ENCODE peak calls at places on chromosomes 11 and 22, in seven cellular contexts. One of them, this sample, is unnamed.

GRCh38 chr11:113603277-113604059 is 102.6 kb downstream of the TMPRSS5 start:
- DNase-seq in skeletal muscle cell: no peak
- DNase-seq in psoas muscle: peak
- DNase-seq in NCI-H146: no peak
- DNase-seq in NCI-H1436: no peak
- DNase-seq in AG09319: no peak
- DNase-seq in SJSA1: no peak
- DNase-seq in this sample: no peak

GRCh38 chr11:2562181-2562581 is 117.4 kb downstream of the KCNQ1 start:
- DNase-seq in skeletal muscle cell: peak
- DNase-seq in psoas muscle: peak
- DNase-seq in NCI-H146: no peak
- DNase-seq in NCI-H1436: no peak
- DNase-seq in AG09319: no peak
- DNase-seq in SJSA1: no peak
- DNase-seq in this sample: no peak

GRCh38 chr22:42862045-42862734 is 5.1 kb upstream of the ARFGAP3 start:
- DNase-seq in skeletal muscle cell: peak
- DNase-seq in psoas muscle: no peak
- DNase-seq in NCI-H146: no peak
- DNase-seq in NCI-H1436: no peak
- DNase-seq in AG09319: no peak
- DNase-seq in SJSA1: no peak
- DNase-seq in this sample: no peak

GRCh38 chr11:223921-224320 is 12.2 kb downstream of the SIRT3 start:
- DNase-seq in skeletal muscle cell: no peak
- DNase-seq in psoas muscle: peak
- DNase-seq in NCI-H146: no peak
- DNase-seq in NCI-H1436: no peak
- DNase-seq in AG09319: no peak
- DNase-seq in SJSA1: no peak
- DNase-seq in this sample: no peak

GRCh38 chr11:125514336-125515101 is 18.5 kb upstream of the FEZ1 start:
- DNase-seq in skeletal muscle cell: no peak
- DNase-seq in psoas muscle: no peak
- DNase-seq in NCI-H146: no peak
- DNase-seq in NCI-H1436: no peak
- DNase-seq in AG09319: no peak
- DNase-seq in SJSA1: no peak
- DNase-seq in this sample: no peak

GRCh38 chr11:85725510-85726258 is 39.7 kb upstream of the CCDC89 start:
- DNase-seq in skeletal muscle cell: peak
- DNase-seq in psoas muscle: no peak
- DNase-seq in NCI-H146: no peak
- DNase-seq in NCI-H1436: no peak
- DNase-seq in AG09319: peak
- DNase-seq in SJSA1: no peak
- DNase-seq in this sample: peak

GRCh38 chr11:57311109-57311936 is 13.4 kb downstream of the TNKS1BP1 start:
- DNase-seq in skeletal muscle cell: peak
- DNase-seq in psoas muscle: peak
- DNase-seq in NCI-H146: no peak
- DNase-seq in NCI-H1436: peak
- DNase-seq in AG09319: peak
- DNase-seq in SJSA1: peak
- DNase-seq in this sample: peak

GRCh38 chr11:64627371-64627770 is 36.4 kb downstream of the SLC22A12 start:
- DNase-seq in skeletal muscle cell: no peak
- DNase-seq in psoas muscle: no peak
- DNase-seq in NCI-H146: no peak
- DNase-seq in NCI-H1436: no peak
- DNase-seq in AG09319: no peak
- DNase-seq in SJSA1: no peak
- DNase-seq in this sample: no peak

GRCh38 chr11:5042091-5042490 is 4.2 kb upstream of the OR52J3 start:
- DNase-seq in skeletal muscle cell: no peak
- DNase-seq in psoas muscle: no peak
- DNase-seq in NCI-H146: no peak
- DNase-seq in NCI-H1436: no peak
- DNase-seq in AG09319: no peak
- DNase-seq in SJSA1: no peak
- DNase-seq in this sample: no peak

GRCh38 chr11:120147094-120147949 is 9.4 kb upstream of the TRIM29 start:
- DNase-seq in skeletal muscle cell: no peak
- DNase-seq in psoas muscle: no peak
- DNase-seq in NCI-H146: no peak
- DNase-seq in NCI-H1436: no peak
- DNase-seq in AG09319: no peak
- DNase-seq in SJSA1: no peak
- DNase-seq in this sample: no peak

GRCh38 chr11:68724293-68724692 is 27.0 kb downstream of the TESMIN start:
- DNase-seq in skeletal muscle cell: no peak
- DNase-seq in psoas muscle: no peak
- DNase-seq in NCI-H146: no peak
- DNase-seq in NCI-H1436: no peak
- DNase-seq in AG09319: no peak
- DNase-seq in SJSA1: peak
- DNase-seq in this sample: no peak

GRCh38 chr22:32255726-32256125 is 579 bp upstream of the SLC5A4 start:
- DNase-seq in skeletal muscle cell: no peak
- DNase-seq in psoas muscle: no peak
- DNase-seq in NCI-H146: no peak
- DNase-seq in NCI-H1436: no peak
- DNase-seq in AG09319: no peak
- DNase-seq in SJSA1: no peak
- DNase-seq in this sample: no peak

GRCh38 chr11:128379587-128380279 is 207.6 kb downstream of the ETS1 start:
- DNase-seq in skeletal muscle cell: no peak
- DNase-seq in psoas muscle: no peak
- DNase-seq in NCI-H146: no peak
- DNase-seq in NCI-H1436: no peak
- DNase-seq in AG09319: no peak
- DNase-seq in SJSA1: no peak
- DNase-seq in this sample: no peak

GRCh38 chr11:116219171-116219635 is 553.6 kb downstream of the BUD13 start:
- DNase-seq in skeletal muscle cell: no peak
- DNase-seq in psoas muscle: no peak
- DNase-seq in NCI-H146: no peak
- DNase-seq in NCI-H1436: peak
- DNase-seq in AG09319: no peak
- DNase-seq in SJSA1: no peak
- DNase-seq in this sample: no peak

GRCh38 chr22:31055322-31056159 is 25.6 kb upstream of the SMTN start:
- DNase-seq in skeletal muscle cell: peak
- DNase-seq in psoas muscle: peak
- DNase-seq in NCI-H146: peak
- DNase-seq in NCI-H1436: peak
- DNase-seq in AG09319: peak
- DNase-seq in SJSA1: peak
- DNase-seq in this sample: peak

GRCh38 chr11:121508449-121508848 is 55.7 kb upstream of the SORL1-AS1 start:
- DNase-seq in skeletal muscle cell: no peak
- DNase-seq in psoas muscle: no peak
- DNase-seq in NCI-H146: no peak
- DNase-seq in NCI-H1436: no peak
- DNase-seq in AG09319: no peak
- DNase-seq in SJSA1: no peak
- DNase-seq in this sample: no peak

This sample was measured in H54.